ENCODE peak calls at places on chromosomes 5 and 9, in six cellular contexts. H, D, I, M, R and L are unnamed samples.

GRCh38 chr9:108117775-108118174 is 628.2 kb upstream of the KLF4 start:
- DNase-seq in I (no peak), R (no peak), D (no peak), M (no peak), H (no peak), L (no peak)

GRCh38 chr5:65157906-65158603 is 323.7 kb downstream of the ADAMTS6 start:
- DNase-seq in M (no peak), D (no peak), I (peak), R (no peak), H (no peak), L (no peak)

GRCh38 chr9:87527211-87527916 is 29.7 kb downstream of the DAPK1 start:
- DNase-seq in I (no peak), M (no peak), H (no peak), D (no peak), R (no peak), L (no peak)

GRCh38 chr5:1648806-1649205 is 125.0 kb upstream of the LPCAT1 start:
- DNase-seq in I (no peak), R (no peak), H (no peak), M (no peak), D (no peak), L (peak)

GRCh38 chr5:157371655-157372471 is 88.2 kb upstream of the NIPAL4 start:
- DNase-seq in M (no peak), D (no peak), R (no peak), I (no peak), H (no peak), L (no peak)

GRCh38 chr9:113682297-113682771 is 193.8 kb upstream of the ZNF618 start:
- DNase-seq in H (no peak), I (peak), R (peak), D (peak), M (peak), L (peak)

GRCh38 chr9:130237763-130238524 is 27.6 kb upstream of the HMCN2 start:
- DNase-seq in I (no peak), R (no peak), H (no peak), D (no peak), M (no peak), L (no peak)

GRCh38 chr5:95668728-95669127 is 14.1 kb downstream of the SPATA9 start:
- DNase-seq in I (no peak), M (no peak), H (no peak), D (no peak), R (no peak), L (no peak)

GRCh38 chr9:129863059-129863690 is 27.9 kb downstream of the USP20 start:
- DNase-seq in M (peak), R (no peak), I (no peak), H (peak), D (no peak), L (no peak)

GRCh38 chr9:123871781-123872180 is 58.1 kb downstream of the DENND1A start:
- DNase-seq in D (no peak), R (no peak), H (no peak), I (no peak), M (no peak), L (no peak)

GRCh38 chr9:128053560-128053959 is 13.6 kb downstream of the NAIF1 start:
- DNase-seq in M (no peak), H (no peak), D (no peak), I (no peak), R (no peak), L (no peak)

GRCh38 chr5:141430332-141431113 is at the start of gene PCDHGA12:
- DNase-seq in H (no peak), D (no peak), R (no peak), M (no peak), I (no peak), L (peak)

GRCh38 chr9:92429866-92430265 is 5.6 kb upstream of the OMD start:
- DNase-seq in R (no peak), M (no peak), I (no peak), H (no peak), D (no peak), L (no peak)

GRCh38 chr5:116722666-116723065 is 148.0 kb upstream of the SEMA6A start:
- DNase-seq in H (no peak), M (no peak), D (no peak), I (no peak), R (no peak), L (no peak)

GRCh38 chr5:109688647-109688998 is 1.1 kb upstream of the MAN2A1 start:
- DNase-seq in D (peak), I (peak), M (peak), R (peak), H (no peak), L (no peak)

GRCh38 chr5:140840978-140841962 is at the start of gene PCDHA8:
- DNase-seq in D (peak), H (no peak), R (no peak), I (peak), M (no peak), L (no peak)

GRCh38 chr5:56522972-56523371 is 289.8 kb upstream of the ANKRD55 start:
- DNase-seq in R (no peak), M (no peak), H (no peak), I (no peak), D (no peak), L (no peak)

GRCh38 chr9:80691229-80691628 is 998.1 kb downstream of the TLE1 start:
- DNase-seq in M (no peak), R (no peak), I (peak), H (no peak), D (no peak), L (no peak)

GRCh38 chr5:170327802-170328201 is 30.2 kb upstream of the LCP2 start:
- DNase-seq in R (no peak), I (no peak), M (no peak), D (no peak), H (no peak), L (no peak)

GRCh38 chr9:20702565-20702964 is 18.5 kb downstream of the FOCAD start:
- DNase-seq in D (no peak), H (no peak), M (no peak), R (no peak), I (no peak), L (no peak)

GRCh38 chr9:120904061-120904998 is 22.3 kb downstream of the TRAF1 start:
- DNase-seq in H (peak), I (no peak), R (no peak), M (peak), D (no peak), L (no peak)

GRCh38 chr5:151164687-151165392 is 7.3 kb upstream of the ANXA6 start:
- DNase-seq in M (peak), I (peak), R (peak), D (peak), H (peak), L (no peak)

GRCh38 chr9:35767458-35767857 is 13.4 kb upstream of the MSMP start:
- DNase-seq in I (no peak), M (no peak), R (no peak), D (no peak), H (no peak), L (no peak)

GRCh38 chr5:141604318-141604717 is 14.5 kb downstream of the DIAPH1 start:
- DNase-seq in D (peak), I (peak), R (no peak), H (no peak), M (no peak), L (peak)

GRCh38 chr5:123545506-123545905 is 33.5 kb downstream of the CSNK1G3 start:
- DNase-seq in M (no peak), R (no peak), D (peak), H (peak), I (no peak), L (no peak)

GRCh38 chr5:42301349-42301748 is 121.9 kb upstream of the GHR start:
- DNase-seq in M (no peak), H (no peak), R (no peak), D (peak), I (no peak), L (no peak)

GRCh38 chr9:123225374-123225813 is 43.0 kb downstream of the STRBP start:
- DNase-seq in D (peak), R (no peak), M (no peak), I (peak), H (peak), L (peak)

GRCh38 chr9:76964612-76965011 is 54.8 kb upstream of the FOXB2 start:
- DNase-seq in R (no peak), M (no peak), H (no peak), D (no peak), I (no peak), L (no peak)

GRCh38 chr5:149656576-149657182 is 73.4 kb upstream of the PPARGC1B start:
- DNase-seq in H (no peak), R (peak), D (peak), M (no peak), I (peak), L (no peak)

GRCh38 chr9:126694206-126695081 is 80.7 kb downstream of the LMX1B start:
- DNase-seq in D (no peak), R (no peak), H (no peak), M (no peak), I (no peak), L (no peak)